ENCODE peak calls at places on chromosomes 3 and 15, in six cellular contexts. One of them, this sample, is unnamed.

GRCh38 chr15:90603893-90604292 is 74.2 kb downstream of the CRTC3 start:
- DNase-seq in A549: peak; percentile 47
- DNase-seq in GM12878: no peak
- DNase-seq in endothelial cell of umbilical vein: peak; percentile 26
- DNase-seq in K562: peak; percentile 31
- DNase-seq in HepG2: no peak
- DNase-seq in this sample: peak; percentile 59

GRCh38 chr3:197035577-197035976 is 6.0 kb upstream of the MELTF start:
- DNase-seq in GM12878: no peak
- DNase-seq in HepG2: no peak
- DNase-seq in endothelial cell of umbilical vein: no peak
- DNase-seq in A549: no peak
- DNase-seq in K562: no peak
- DNase-seq in this sample: no peak

GRCh38 chr3:15768421-15769255 is 29.1 kb downstream of the ANKRD28 start:
- DNase-seq in endothelial cell of umbilical vein: peak; percentile 94
- DNase-seq in K562: peak; percentile 36
- DNase-seq in A549: peak; percentile 90
- DNase-seq in GM12878: peak; percentile 65
- DNase-seq in HepG2: peak; percentile 83
- DNase-seq in this sample: peak; percentile 70

GRCh38 chr3:11213810-11214450 is 58.3 kb upstream of the ATG7 start:
- DNase-seq in A549: no peak
- DNase-seq in K562: no peak
- DNase-seq in endothelial cell of umbilical vein: peak; percentile 53
- DNase-seq in GM12878: no peak
- DNase-seq in HepG2: no peak
- DNase-seq in this sample: no peak

GRCh38 chr3:63993653-63994079 is 29.6 kb downstream of the PSMD6 start:
- DNase-seq in GM12878: no peak
- DNase-seq in A549: peak; percentile 68
- DNase-seq in K562: peak; percentile 57
- DNase-seq in endothelial cell of umbilical vein: peak; percentile 71
- DNase-seq in HepG2: peak; percentile 50
- DNase-seq in this sample: peak; percentile 60

GRCh38 chr15:60905587-60905986 is 323.5 kb downstream of the RORA start:
- DNase-seq in endothelial cell of umbilical vein: no peak
- DNase-seq in A549: no peak
- DNase-seq in HepG2: no peak
- DNase-seq in K562: no peak
- DNase-seq in GM12878: no peak
- DNase-seq in this sample: no peak

GRCh38 chr15:80402339-80402738 is 1.8 kb upstream of the ARNT2 start:
- DNase-seq in endothelial cell of umbilical vein: no peak
- DNase-seq in A549: no peak
- DNase-seq in HepG2: no peak
- DNase-seq in GM12878: no peak
- DNase-seq in K562: no peak
- DNase-seq in this sample: no peak

GRCh38 chr15:92693922-92694331 is 38.4 kb upstream of the FAM174B start:
- DNase-seq in A549: peak; percentile 72
- DNase-seq in GM12878: no peak
- DNase-seq in K562: peak; percentile 55
- DNase-seq in endothelial cell of umbilical vein: peak; percentile 69
- DNase-seq in HepG2: peak; percentile 50
- DNase-seq in this sample: peak; percentile 67

GRCh38 chr3:111301238-111301798 is 229.7 kb downstream of the NECTIN3 start:
- DNase-seq in endothelial cell of umbilical vein: no peak
- DNase-seq in K562: no peak
- DNase-seq in HepG2: no peak
- DNase-seq in GM12878: no peak
- DNase-seq in A549: no peak
- DNase-seq in this sample: no peak

GRCh38 chr15:66845266-66845785 is 143.3 kb downstream of the SMAD6 start:
- DNase-seq in GM12878: no peak
- DNase-seq in A549: no peak
- DNase-seq in K562: no peak
- DNase-seq in HepG2: no peak
- DNase-seq in endothelial cell of umbilical vein: no peak
- DNase-seq in this sample: no peak

GRCh38 chr3:173750095-173750494 is 352.6 kb downstream of the NLGN1 start:
- DNase-seq in GM12878: no peak
- DNase-seq in K562: no peak
- DNase-seq in A549: no peak
- DNase-seq in HepG2: no peak
- DNase-seq in endothelial cell of umbilical vein: peak; percentile 75
- DNase-seq in this sample: no peak

GRCh38 chr3:113263020-113263419 is 51.7 kb downstream of the BOC start:
- DNase-seq in K562: no peak
- DNase-seq in endothelial cell of umbilical vein: no peak
- DNase-seq in A549: no peak
- DNase-seq in GM12878: no peak
- DNase-seq in HepG2: no peak
- DNase-seq in this sample: no peak

GRCh38 chr15:36161781-36162212 is 417.6 kb upstream of the CDIN1 start:
- DNase-seq in K562: no peak
- DNase-seq in endothelial cell of umbilical vein: no peak
- DNase-seq in A549: peak; percentile 66
- DNase-seq in GM12878: no peak
- DNase-seq in HepG2: no peak
- DNase-seq in this sample: no peak

GRCh38 chr3:114466816-114467215 is 173.0 kb downstream of the TIGIT start:
- DNase-seq in HepG2: peak; percentile 7
- DNase-seq in K562: no peak
- DNase-seq in A549: no peak
- DNase-seq in endothelial cell of umbilical vein: no peak
- DNase-seq in GM12878: no peak
- DNase-seq in this sample: no peak

GRCh38 chr3:25297667-25298585 is 130.1 kb upstream of the RARB start:
- DNase-seq in K562: no peak
- DNase-seq in HepG2: no peak
- DNase-seq in GM12878: no peak
- DNase-seq in A549: no peak
- DNase-seq in endothelial cell of umbilical vein: peak; percentile 37
- DNase-seq in this sample: no peak

GRCh38 chr3:137110392-137110996 is 152.7 kb downstream of the IL20RB start:
- DNase-seq in A549: peak; percentile 21
- DNase-seq in endothelial cell of umbilical vein: peak; percentile 16
- DNase-seq in GM12878: no peak
- DNase-seq in HepG2: peak; percentile 17
- DNase-seq in K562: peak; percentile 12
- DNase-seq in this sample: peak; percentile 25

GRCh38 chr3:112856537-112856936 is 9.9 kb upstream of the CD200R1L start:
- DNase-seq in GM12878: no peak
- DNase-seq in K562: peak; percentile 34
- DNase-seq in endothelial cell of umbilical vein: no peak
- DNase-seq in A549: no peak
- DNase-seq in HepG2: no peak
- DNase-seq in this sample: peak; percentile 87

GRCh38 chr3:45887759-45888511 is 1.6 kb downstream of the CCR9 start:
- DNase-seq in GM12878: no peak
- DNase-seq in K562: no peak
- DNase-seq in A549: no peak
- DNase-seq in HepG2: no peak
- DNase-seq in endothelial cell of umbilical vein: no peak
- DNase-seq in this sample: no peak

GRCh38 chr3:45892161-45892560 is 5.8 kb downstream of the CCR9 start:
- DNase-seq in endothelial cell of umbilical vein: no peak
- DNase-seq in K562: no peak
- DNase-seq in HepG2: no peak
- DNase-seq in GM12878: no peak
- DNase-seq in A549: no peak
- DNase-seq in this sample: no peak

GRCh38 chr3:45889278-45889833 is 3.0 kb downstream of the CCR9 start:
- DNase-seq in HepG2: no peak
- DNase-seq in GM12878: no peak
- DNase-seq in A549: no peak
- DNase-seq in endothelial cell of umbilical vein: no peak
- DNase-seq in K562: no peak
- DNase-seq in this sample: no peak

GRCh38 chr3:45887285-45887684 is 942 bp downstream of the CCR9 start:
- DNase-seq in GM12878: no peak
- DNase-seq in K562: no peak
- DNase-seq in HepG2: no peak
- DNase-seq in endothelial cell of umbilical vein: no peak
- DNase-seq in A549: no peak
- DNase-seq in this sample: no peak

DNA sequence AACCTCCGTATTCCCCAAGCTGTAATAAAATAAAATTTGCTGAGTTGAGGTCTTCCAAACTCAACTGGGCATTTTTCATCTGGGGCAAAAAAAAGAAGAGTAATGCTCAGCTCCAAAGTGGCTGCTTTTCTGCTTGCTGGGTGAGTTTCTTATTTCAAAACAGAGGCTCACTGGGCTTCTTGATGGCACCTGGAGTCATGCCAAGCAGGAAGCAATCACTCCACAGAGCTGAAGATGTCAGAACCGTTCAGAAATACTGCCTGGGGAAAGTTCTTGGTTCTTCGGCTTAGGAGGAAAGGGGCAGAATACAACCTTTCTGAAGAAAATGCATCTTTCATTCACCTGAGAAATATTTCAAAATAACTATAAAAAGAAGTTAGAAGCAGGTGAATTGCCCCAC is 4.1 kb downstream of the CCR9 start:
- DNase-seq in HepG2: no peak
- DNase-seq in endothelial cell of umbilical vein: no peak
- DNase-seq in A549: peak; percentile 9
- DNase-seq in GM12878: no peak
- DNase-seq in K562: peak; percentile 37
- DNase-seq in this sample: no peak
- TF ChIP-seq MYC in HepG2: no peak
- TF ChIP-seq MYC in endothelial cell of umbilical vein: no peak
- TF ChIP-seq MYC in A549: no peak
- TF ChIP-seq MYC in GM12878: no peak
- TF ChIP-seq MYC in K562: no peak
- TF ChIP-seq MYC in this sample: no peak

DNA sequence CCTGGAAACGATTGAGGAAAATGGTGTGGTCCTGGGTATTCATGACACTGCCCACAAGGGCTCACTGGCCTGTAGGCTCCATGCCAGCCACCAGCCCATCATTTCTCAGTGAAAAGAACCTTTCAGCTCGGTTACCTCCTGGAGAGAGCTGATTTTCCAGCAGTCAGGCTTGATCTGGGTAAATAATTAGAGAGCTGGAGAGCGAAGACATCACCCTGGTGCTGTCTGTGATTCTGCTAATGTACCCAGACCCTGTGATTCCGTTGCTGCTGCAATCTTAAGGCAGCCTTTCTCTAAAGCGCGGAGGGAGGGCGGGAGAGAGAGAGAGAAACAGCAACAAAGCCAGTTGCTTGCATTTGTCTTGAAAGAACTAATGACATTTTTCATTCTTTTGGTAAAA is 221.9 kb upstream of the TOPAZ1 start:
- DNase-seq in HepG2: no peak
- DNase-seq in K562: no peak
- DNase-seq in A549: no peak
- DNase-seq in GM12878: no peak
- DNase-seq in endothelial cell of umbilical vein: no peak
- DNase-seq in this sample: no peak
- H3K4me3 ChIP-seq in HepG2: no peak overlapping the region
- H3K4me3 ChIP-seq in K562: no peak overlapping the region
- H3K4me3 ChIP-seq in A549: no peak overlapping the region
- H3K4me3 ChIP-seq in GM12878: no peak overlapping the region
- H3K4me3 ChIP-seq in endothelial cell of umbilical vein: no peak overlapping the region
- H3K4me3 ChIP-seq in this sample: no peak overlapping the region

GRCh38 chr15:78807359-78807758 is 3.9 kb downstream of the ADAMTS7 start:
- DNase-seq in A549: no peak
- DNase-seq in HepG2: no peak
- DNase-seq in GM12878: no peak
- DNase-seq in K562: no peak
- DNase-seq in endothelial cell of umbilical vein: no peak
- DNase-seq in this sample: no peak

GRCh38 chr15:78808550-78808949 is 2.7 kb downstream of the ADAMTS7 start:
- DNase-seq in K562: peak; percentile 52
- DNase-seq in HepG2: peak; percentile 39
- DNase-seq in GM12878: no peak
- DNase-seq in endothelial cell of umbilical vein: peak; percentile 37
- DNase-seq in A549: peak; percentile 78
- DNase-seq in this sample: peak; percentile 81

GRCh38 chr15:78800806-78801205 is 10.5 kb downstream of the ADAMTS7 start:
- DNase-seq in HepG2: no peak
- DNase-seq in K562: no peak
- DNase-seq in endothelial cell of umbilical vein: no peak
- DNase-seq in GM12878: no peak
- DNase-seq in A549: no peak
- DNase-seq in this sample: no peak

GRCh38 chr15:78800189-78800588 is 11.1 kb downstream of the ADAMTS7 start:
- DNase-seq in A549: no peak
- DNase-seq in GM12878: no peak
- DNase-seq in endothelial cell of umbilical vein: no peak
- DNase-seq in HepG2: no peak
- DNase-seq in K562: no peak
- DNase-seq in this sample: no peak

DNA sequence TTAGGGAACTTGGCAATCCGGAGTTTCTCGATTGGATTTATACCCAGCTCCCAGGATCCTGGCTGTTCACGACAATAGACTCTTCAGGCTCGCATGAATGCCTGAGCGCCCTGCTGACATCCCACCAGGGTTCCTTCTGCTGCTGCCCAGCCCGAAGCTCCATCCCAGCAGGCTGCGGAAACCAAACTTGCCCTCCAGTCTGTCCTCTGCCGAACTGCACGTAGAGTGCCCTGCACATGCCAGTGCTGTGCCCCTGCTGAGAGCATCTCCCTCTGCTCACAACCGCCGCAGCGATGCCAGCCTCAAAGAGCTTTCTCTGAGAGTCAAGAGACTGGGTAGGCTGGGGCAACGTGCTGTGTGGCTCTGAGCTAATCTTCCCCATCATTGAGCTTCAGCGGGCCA is 6.9 kb downstream of the ADAMTS7 start:
- DNase-seq in endothelial cell of umbilical vein: no peak
- DNase-seq in A549: no peak
- DNase-seq in K562: no peak
- DNase-seq in HepG2: no peak
- DNase-seq in GM12878: no peak
- DNase-seq in this sample: no peak
- TF ChIP-seq MAX in endothelial cell of umbilical vein: no peak
- TF ChIP-seq MAX in A549: no peak
- TF ChIP-seq MAX in K562: no peak
- TF ChIP-seq MAX in HepG2: no peak
- TF ChIP-seq MAX in GM12878: no peak
- TF ChIP-seq MAX in this sample: no peak

GRCh38 chr3:177725165-177725564 is 527.9 kb upstream of the TBL1XR1 start:
- DNase-seq in endothelial cell of umbilical vein: no peak
- DNase-seq in A549: no peak
- DNase-seq in K562: no peak
- DNase-seq in GM12878: no peak
- DNase-seq in HepG2: no peak
- DNase-seq in this sample: peak; percentile 43

GRCh38 chr3:177721864-177722370 is 524.6 kb upstream of the TBL1XR1 start:
- DNase-seq in K562: no peak
- DNase-seq in A549: no peak
- DNase-seq in GM12878: no peak
- DNase-seq in HepG2: no peak
- DNase-seq in endothelial cell of umbilical vein: no peak
- DNase-seq in this sample: no peak

GRCh38 chr3:177726807-177727206 is 529.5 kb upstream of the TBL1XR1 start:
- DNase-seq in endothelial cell of umbilical vein: no peak
- DNase-seq in HepG2: no peak
- DNase-seq in K562: no peak
- DNase-seq in A549: no peak
- DNase-seq in GM12878: no peak
- DNase-seq in this sample: no peak

GRCh38 chr3:177722386-177722785 is 525.1 kb upstream of the TBL1XR1 start:
- DNase-seq in HepG2: no peak
- DNase-seq in endothelial cell of umbilical vein: no peak
- DNase-seq in A549: no peak
- DNase-seq in GM12878: no peak
- DNase-seq in K562: no peak
- DNase-seq in this sample: no peak

GRCh38 chr3:177724020-177724638 is 526.8 kb upstream of the TBL1XR1 start:
- DNase-seq in endothelial cell of umbilical vein: peak; percentile 44
- DNase-seq in HepG2: no peak
- DNase-seq in A549: no peak
- DNase-seq in GM12878: no peak
- DNase-seq in K562: no peak
- DNase-seq in this sample: no peak
- TF ChIP-seq MYC in endothelial cell of umbilical vein: no peak
- TF ChIP-seq MYC in HepG2: no peak
- TF ChIP-seq MYC in A549: no peak
- TF ChIP-seq MYC in GM12878: no peak
- TF ChIP-seq MYC in K562: no peak
- TF ChIP-seq MYC in this sample: no peak